ENCODE peak calls at places on chromosomes 3 and 15, in ten cellular contexts. One of them, this sample, is unnamed.

GRCh38 chr3:59131016-59131771 is 81.4 kb upstream of the CFAP20DC start:
- DNase-seq in Ammon's horn: no peak
- DNase-seq in ureter: no peak
- DNase-seq in transverse colon: no peak
- DNase-seq in globus pallidus: no peak
- DNase-seq in COR-L47: no peak
- DNase-seq in iris pigment epithelial cell: no peak
- DNase-seq in skeletal muscle cell: no peak
- DNase-seq in KG1: no peak
- DNase-seq in right cardiac atrium: no peak
- DNase-seq in this sample: no peak

GRCh38 chr15:39582286-39582976 is 1.6 kb downstream of the THBS1 start:
- DNase-seq in globus pallidus: no peak
- DNase-seq in skeletal muscle cell: no peak
- DNase-seq in KG1: no peak
- DNase-seq in Ammon's horn: no peak
- DNase-seq in COR-L47: no peak
- DNase-seq in transverse colon: peak
- DNase-seq in right cardiac atrium: peak
- DNase-seq in iris pigment epithelial cell: no peak
- DNase-seq in ureter: no peak
- DNase-seq in this sample: no peak

GRCh38 chr3:126102011-126102410 is 18.1 kb upstream of the SLC41A3 start:
- DNase-seq in ureter: peak
- DNase-seq in transverse colon: no peak
- DNase-seq in skeletal muscle cell: no peak
- DNase-seq in KG1: no peak
- DNase-seq in globus pallidus: no peak
- DNase-seq in iris pigment epithelial cell: no peak
- DNase-seq in Ammon's horn: no peak
- DNase-seq in right cardiac atrium: no peak
- DNase-seq in COR-L47: no peak
- DNase-seq in this sample: no peak

GRCh38 chr15:82647045-82647834 is at the start of gene CPEB1:
- DNase-seq in skeletal muscle cell: no peak
- DNase-seq in iris pigment epithelial cell: peak
- DNase-seq in right cardiac atrium: peak
- DNase-seq in transverse colon: peak
- DNase-seq in KG1: no peak
- DNase-seq in Ammon's horn: peak
- DNase-seq in ureter: peak
- DNase-seq in COR-L47: peak
- DNase-seq in globus pallidus: peak
- DNase-seq in this sample: peak

GRCh38 chr3:146585156-146585555 is 20.0 kb downstream of the PLSCR5 start:
- DNase-seq in iris pigment epithelial cell: peak
- DNase-seq in transverse colon: no peak
- DNase-seq in KG1: no peak
- DNase-seq in ureter: no peak
- DNase-seq in globus pallidus: no peak
- DNase-seq in skeletal muscle cell: no peak
- DNase-seq in Ammon's horn: no peak
- DNase-seq in COR-L47: no peak
- DNase-seq in right cardiac atrium: no peak
- DNase-seq in this sample: no peak

GRCh38 chr3:151169262-151169661 is 33.8 kb downstream of the GPR171 start:
- DNase-seq in KG1: no peak
- DNase-seq in globus pallidus: no peak
- DNase-seq in Ammon's horn: peak
- DNase-seq in right cardiac atrium: no peak
- DNase-seq in ureter: no peak
- DNase-seq in COR-L47: no peak
- DNase-seq in skeletal muscle cell: no peak
- DNase-seq in iris pigment epithelial cell: no peak
- DNase-seq in transverse colon: no peak
- DNase-seq in this sample: no peak

GRCh38 chr3:99505646-99506269 is 132.6 kb upstream of the COL8A1 start:
- DNase-seq in skeletal muscle cell: peak
- DNase-seq in Ammon's horn: no peak
- DNase-seq in globus pallidus: no peak
- DNase-seq in COR-L47: no peak
- DNase-seq in KG1: no peak
- DNase-seq in ureter: peak
- DNase-seq in iris pigment epithelial cell: peak
- DNase-seq in transverse colon: peak
- DNase-seq in right cardiac atrium: peak
- DNase-seq in this sample: peak

GRCh38 chr3:10354373-10355015 is 33.6 kb upstream of the SEC13 start:
- DNase-seq in Ammon's horn: peak
- DNase-seq in COR-L47: no peak
- DNase-seq in ureter: no peak
- DNase-seq in globus pallidus: no peak
- DNase-seq in skeletal muscle cell: no peak
- DNase-seq in iris pigment epithelial cell: no peak
- DNase-seq in transverse colon: no peak
- DNase-seq in right cardiac atrium: no peak
- DNase-seq in KG1: no peak
- DNase-seq in this sample: no peak

GRCh38 chr15:101232677-101233076 is 19.2 kb downstream of the CHSY1 start:
- DNase-seq in Ammon's horn: no peak
- DNase-seq in KG1: no peak
- DNase-seq in iris pigment epithelial cell: no peak
- DNase-seq in COR-L47: no peak
- DNase-seq in right cardiac atrium: no peak
- DNase-seq in transverse colon: no peak
- DNase-seq in skeletal muscle cell: no peak
- DNase-seq in ureter: no peak
- DNase-seq in globus pallidus: no peak
- DNase-seq in this sample: no peak

GRCh38 chr3:183579967-183580720 is 24.6 kb upstream of the KLHL6 start:
- DNase-seq in skeletal muscle cell: peak
- DNase-seq in right cardiac atrium: peak
- DNase-seq in KG1: no peak
- DNase-seq in globus pallidus: no peak
- DNase-seq in transverse colon: no peak
- DNase-seq in iris pigment epithelial cell: peak
- DNase-seq in COR-L47: no peak
- DNase-seq in ureter: no peak
- DNase-seq in Ammon's horn: no peak
- DNase-seq in this sample: peak

GRCh38 chr3:195226900-195227447 is 44.0 kb downstream of the XXYLT1 start:
- DNase-seq in globus pallidus: no peak
- DNase-seq in COR-L47: no peak
- DNase-seq in Ammon's horn: peak
- DNase-seq in right cardiac atrium: peak
- DNase-seq in transverse colon: no peak
- DNase-seq in ureter: peak
- DNase-seq in iris pigment epithelial cell: peak
- DNase-seq in skeletal muscle cell: no peak
- DNase-seq in KG1: no peak
- DNase-seq in this sample: no peak

GRCh38 chr3:12662593-12663310 is 1.2 kb downstream of the RAF1 start:
- DNase-seq in ureter: no peak
- DNase-seq in globus pallidus: peak
- DNase-seq in COR-L47: no peak
- DNase-seq in transverse colon: peak
- DNase-seq in right cardiac atrium: peak
- DNase-seq in skeletal muscle cell: no peak
- DNase-seq in KG1: peak
- DNase-seq in iris pigment epithelial cell: peak
- DNase-seq in Ammon's horn: peak
- DNase-seq in this sample: peak

GRCh38 chr15:41980654-41981323 is 8.4 kb upstream of the EHD4 start:
- DNase-seq in ureter: peak
- DNase-seq in COR-L47: no peak
- DNase-seq in Ammon's horn: no peak
- DNase-seq in right cardiac atrium: no peak
- DNase-seq in KG1: no peak
- DNase-seq in transverse colon: peak
- DNase-seq in skeletal muscle cell: no peak
- DNase-seq in globus pallidus: no peak
- DNase-seq in iris pigment epithelial cell: no peak
- DNase-seq in this sample: peak

This sample was measured in body of pancreas.